ENCODE peak calls at places on chromosome 21, in six cellular contexts. Y, L, M, Q, X and W are unnamed samples.

GRCh38 chr21:24045775-24046215 is 1561.5 kb downstream of the MRPL39 start:
- DNase-seq in Y (peak), L (peak), M (no peak), Q (peak), X (peak), W (peak)

GRCh38 chr21:32562426-32562825 is 22.9 kb downstream of the TCP10L start:
- DNase-seq in Y (peak), L (no peak), M (no peak), Q (no peak), X (peak), W (no peak)

GRCh38 chr21:43935711-43936110 is 70.7 kb downstream of the AGPAT3 start:
- DNase-seq in Y (no peak), L (no peak), M (no peak), Q (no peak), X (no peak), W (no peak)

GRCh38 chr21:43763901-43764523 is 12.1 kb downstream of the CSTB start:
- DNase-seq in Y (no peak), L (no peak), M (no peak), Q (no peak), X (no peak), W (no peak)

GRCh38 chr21:37546949-37547614 is 180.5 kb downstream of the DYRK1A start:
- DNase-seq in Y (peak), L (peak), M (peak), Q (no peak), X (no peak), W (no peak)

GRCh38 chr21:40689241-40689640 is 157.7 kb downstream of the DSCAM start:
- DNase-seq in Y (no peak), L (no peak), M (no peak), Q (no peak), X (no peak), W (no peak)

GRCh38 chr21:33273044-33273443 is 6.9 kb downstream of the IL10RB start:
- DNase-seq in Y (peak), L (no peak), M (no peak), Q (no peak), X (no peak), W (no peak)

GRCh38 chr21:43608225-43608624 is 51.1 kb downstream of the HSF2BP start:
- DNase-seq in Y (no peak), L (no peak), M (no peak), Q (no peak), X (no peak), W (no peak)

GRCh38 chr21:25881524-25882376 is 147.0 kb downstream of the GABPA start:
- DNase-seq in Y (peak), L (peak), M (peak), Q (peak), X (peak), W (peak)

GRCh38 chr21:44353200-44353970 is at the start of gene TRPM2:
- DNase-seq in Y (no peak), L (no peak), M (peak), Q (peak), X (peak), W (no peak)

GRCh38 chr21:33332143-33332542 is 7.4 kb downstream of the IFNAR1 start:
- DNase-seq in Y (no peak), L (no peak), M (no peak), Q (no peak), X (no peak), W (no peak)

GRCh38 chr21:43352568-43353281 is 74.2 kb downstream of the SIK1 start:
- DNase-seq in Y (peak), L (no peak), M (no peak), Q (no peak), X (peak), W (no peak)

GRCh38 chr21:43739648-43740435 is 20.9 kb downstream of the PDXK start:
- DNase-seq in Y (no peak), L (no peak), M (no peak), Q (no peak), X (no peak), W (no peak)

GRCh38 chr21:36337099-36337509 is 17.1 kb downstream of the MORC3 start:
- DNase-seq in Y (no peak), L (no peak), M (no peak), Q (no peak), X (no peak), W (no peak)

GRCh38 chr21:21412096-21412495 is 413.9 kb downstream of the NCAM2 start:
- DNase-seq in Y (no peak), L (no peak), M (no peak), Q (no peak), X (no peak), W (no peak)

GRCh38 chr21:36647279-36648093 is 51.4 kb upstream of the SIM2 start:
- DNase-seq in Y (peak), L (no peak), M (no peak), Q (no peak), X (no peak), W (no peak)

GRCh38 chr21:17583898-17584297 is 28.8 kb downstream of the BTG3 start:
- DNase-seq in Y (no peak), L (no peak), M (no peak), Q (no peak), X (no peak), W (no peak)

GRCh38 chr21:21547368-21547953 is 549.3 kb downstream of the NCAM2 start:
- DNase-seq in Y (no peak), L (no peak), M (no peak), Q (no peak), X (no peak), W (no peak)

GRCh38 chr21:31599563-31599962 is 59.9 kb upstream of the SOD1 start:
- DNase-seq in Y (no peak), L (no peak), M (no peak), Q (no peak), X (no peak), W (no peak)

GRCh38 chr21:43744725-43745124 is 25.8 kb downstream of the PDXK start:
- DNase-seq in Y (no peak), L (no peak), M (no peak), Q (no peak), X (no peak), W (no peak)

GRCh38 chr21:35942211-35943144 is 117.8 kb downstream of the SETD4 start:
- DNase-seq in Y (no peak), L (no peak), M (no peak), Q (no peak), X (no peak), W (no peak)

GRCh38 chr21:32298148-32298559 is 501 bp upstream of the MRAP start:
- DNase-seq in Y (no peak), L (no peak), M (peak), Q (no peak), X (no peak), W (no peak)

GRCh38 chr21:31983120-31983519 is 110.3 kb downstream of the HUNK start:
- DNase-seq in Y (no peak), L (no peak), M (no peak), Q (no peak), X (no peak), W (no peak)

GRCh38 chr21:36754241-36754881 is 55.4 kb downstream of the SIM2 start:
- DNase-seq in Y (no peak), L (no peak), M (no peak), Q (no peak), X (no peak), W (no peak)

GRCh38 chr21:23152130-23152529 is 2153.9 kb downstream of the NCAM2 start:
- DNase-seq in Y (no peak), L (no peak), M (no peak), Q (no peak), X (no peak), W (no peak)

DNA sequence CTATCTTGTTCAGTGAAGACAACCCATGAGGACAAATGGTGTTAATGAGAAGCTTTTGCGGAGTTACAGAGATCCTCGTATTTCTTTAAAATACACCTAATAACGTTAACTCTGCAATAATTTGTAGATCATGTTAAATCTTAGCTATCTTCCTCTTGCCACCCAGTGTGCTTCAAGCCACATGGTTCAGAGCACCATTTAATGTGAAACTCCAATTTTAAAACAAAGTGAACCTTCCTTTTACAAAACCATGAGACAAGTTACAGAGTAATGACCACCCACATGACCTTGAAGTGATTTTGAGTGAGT is 1.7 kb upstream of the KCNE2 start:
- DNase-seq in Y (no peak), L (no peak), M (no peak), Q (no peak), X (no peak), W (no peak)
- TF ChIP-seq CTCF in Y (no peak), L (no peak), M (no peak), Q (peak), X (no peak), W (peak)

DNA sequence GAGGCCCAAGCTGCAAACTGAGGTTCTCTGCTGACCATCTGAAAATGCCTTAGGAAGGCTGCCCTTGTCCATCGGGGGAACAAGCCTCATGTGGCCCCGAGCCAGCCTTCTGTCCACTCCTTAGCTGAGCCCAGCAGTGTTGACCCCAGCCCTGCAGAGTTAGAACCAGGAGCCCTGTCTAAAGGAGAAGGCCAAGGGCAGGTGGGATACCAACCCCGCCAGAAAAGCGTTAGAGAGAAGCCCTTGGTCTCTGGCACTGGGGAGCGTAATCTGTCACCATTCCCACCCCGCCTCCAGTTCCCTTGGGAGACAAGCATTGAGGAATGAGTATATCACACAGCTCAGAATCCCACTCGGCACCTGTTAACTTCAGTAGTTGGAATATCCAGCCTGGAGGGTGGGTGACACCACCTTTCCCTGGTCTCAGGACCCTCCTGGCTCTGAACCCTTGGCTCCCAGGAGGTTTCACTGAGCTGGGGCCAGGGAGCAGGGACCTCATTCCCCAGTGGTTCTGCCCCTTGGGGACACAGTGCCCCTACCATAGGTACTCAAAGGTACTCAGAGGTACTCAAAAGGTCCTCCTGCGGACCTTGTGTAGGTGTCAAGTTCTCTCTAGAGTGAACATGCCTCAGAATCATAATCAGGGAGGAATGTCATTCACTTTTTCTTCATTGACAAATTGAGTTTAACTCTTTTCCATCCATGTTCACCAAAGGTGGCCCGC is 16.4 kb downstream of the ETS2 start:
- DNase-seq in Y (no peak), L (no peak), M (no peak), Q (no peak), X (no peak), W (no peak)
- TF ChIP-seq POLR2AphosphoS5 in Y (no peak), L (no peak), M (no peak), Q (peak), X (no peak), W (no peak)

GRCh38 chr21:46454634-46455390 is 3.9 kb upstream of the DIP2A start:
- DNase-seq in Y (peak), L (peak), M (peak), Q (no peak), X (no peak), W (no peak)
- TF ChIP-seq CTCF in Y (no peak), L (no peak), M (no peak), Q (no peak), X (no peak), W (no peak)

GRCh38 chr21:29121759-29122158 is 8.7 kb upstream of the MAP3K7CL start:
- DNase-seq in Y (no peak), L (no peak), M (no peak), Q (no peak), X (no peak), W (no peak)
- TF ChIP-seq POLR2AphosphoS5 in Y (no peak), L (no peak), M (no peak), Q (no peak), X (no peak), W (no peak)

GRCh38 chr21:16082038-16082816 is 352.4 kb downstream of the USP25 start:
- DNase-seq in Y (peak), L (no peak), M (no peak), Q (no peak), X (no peak), W (no peak)
- TF ChIP-seq CTCF in Y (no peak), L (peak), M (peak), Q (peak), X (peak), W (peak)

DNA sequence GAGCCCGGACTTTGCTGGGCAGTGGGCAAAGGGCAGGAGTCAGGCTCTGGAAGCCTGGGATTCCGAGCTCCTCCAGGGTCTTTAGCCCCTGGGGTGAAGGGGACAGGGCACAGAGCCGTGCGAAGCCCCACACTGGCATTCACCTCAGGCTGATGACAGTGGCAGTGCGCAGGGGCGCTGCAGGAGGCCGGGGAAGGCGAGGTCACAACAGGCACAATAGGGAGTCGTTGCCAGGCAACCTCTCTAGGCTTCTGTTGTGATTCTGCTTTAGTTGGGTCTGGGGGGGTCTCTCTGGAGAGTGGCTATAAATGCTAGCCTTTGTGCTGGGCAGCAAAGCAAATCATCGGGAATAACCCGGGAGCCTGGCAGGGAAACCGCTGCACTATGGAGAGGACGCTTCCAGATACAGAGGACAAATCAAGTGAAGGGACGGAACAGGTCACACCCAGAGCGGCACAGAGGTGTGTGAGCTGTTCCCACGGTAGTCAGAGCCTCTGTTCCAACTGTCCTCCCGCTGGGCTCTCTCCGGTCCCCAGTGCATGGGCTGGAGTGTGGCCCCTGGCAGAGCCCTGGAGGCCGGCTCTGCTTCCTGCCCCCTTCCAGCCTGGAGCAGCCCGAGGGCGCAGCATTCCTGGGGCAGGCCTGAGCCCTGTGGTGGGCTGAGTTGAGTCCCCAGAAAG is 11.7 kb upstream of the ZBTB21 start:
- DNase-seq in Y (no peak), L (peak), M (no peak), Q (no peak), X (no peak), W (no peak)
- TF ChIP-seq POLR2AphosphoS5 in Y (no peak), L (no peak), M (no peak), Q (no peak), X (no peak), W (no peak)

GRCh38 chr21:28444131-28444530 is 548.5 kb downstream of the LTN1 start:
- DNase-seq in Y (no peak), L (no peak), M (no peak), Q (no peak), X (no peak), W (no peak)
- TF ChIP-seq CTCF in Y (no peak), L (no peak), M (no peak), Q (no peak), X (no peak), W (no peak)

GRCh38 chr21:45507523-45507875 is 34.7 kb downstream of the SLC19A1 start:
- DNase-seq in Y (no peak), L (peak), M (peak), Q (peak), X (no peak), W (no peak)
- TF ChIP-seq POLR2AphosphoS5 in Y (no peak), L (no peak), M (no peak), Q (no peak), X (no peak), W (no peak)